ENCODE peak calls at places on chromosomes 4 and X, in seven cellular contexts. M is foreskin fibroblast, U is prostate gland, O is tibial nerve, G is upper lobe of right lung, X is fibroblast of lung, Z is tibial artery. P is an unnamed sample.

GRCh38 chr4:128974203-128974602 is 119.1 kb downstream of the SCLT1 start:
- DNase-seq in M (no peak), U (no peak), O (no peak), G (no peak), X (peak), Z (no peak), P (no peak)

GRCh38 chr4:105894570-105895323 is 524 bp upstream of the NPNT start:
- DNase-seq in M (peak), U (peak), O (no peak), G (peak), X (peak), Z (no peak), P (no peak)

GRCh38 chr4:114782842-114783595 is 184.4 kb downstream of the UGT8 start:
- DNase-seq in M (no peak), U (no peak), O (no peak), G (no peak), X (peak), Z (no peak), P (no peak)

GRCh38 chr4:88018471-88018870 is 11.0 kb downstream of the PKD2 start:
- DNase-seq in M (peak), U (no peak), O (no peak), G (no peak), X (peak), Z (peak), P (no peak)

GRCh38 chr4:7103599-7104365 is 35.9 kb upstream of the GRPEL1 start:
- DNase-seq in M (no peak), U (no peak), O (peak), G (peak), X (no peak), Z (peak), P (no peak)

GRCh38 chr4:177313263-177313662 is 3.6 kb downstream of the NEIL3 start:
- DNase-seq in M (peak), U (no peak), O (no peak), G (no peak), X (no peak), Z (no peak), P (peak)

GRCh38 chr4:85970535-85970934 is 389.3 kb downstream of the MAPK10 start:
- DNase-seq in M (no peak), U (no peak), O (no peak), G (no peak), X (no peak), Z (no peak), P (no peak)

GRCh38 chrX:10833299-10834169 is 213.1 kb upstream of the MID1 start:
- DNase-seq in M (peak), U (peak), O (no peak), G (peak), X (peak), Z (peak), P (no peak)

GRCh38 chr4:119652978-119653377 is 24.4 kb upstream of the PDE5A start:
- DNase-seq in M (peak), U (no peak), O (no peak), G (no peak), X (peak), Z (no peak), P (no peak)

GRCh38 chr4:6938237-6938636 is 28.6 kb downstream of the TBC1D14 start:
- DNase-seq in M (peak), U (no peak), O (no peak), G (peak), X (no peak), Z (peak), P (no peak)

GRCh38 chrX:154374361-154375155 is at the start of gene FLNA:
- DNase-seq in M (peak), U (no peak), O (no peak), G (no peak), X (peak), Z (peak), P (no peak)

GRCh38 chr4:107037188-107037587 is 1.1 kb upstream of the DKK2 start:
- DNase-seq in M (peak), U (peak), O (peak), G (peak), X (peak), Z (peak), P (no peak)
- TF ChIP-seq CTCF in M (peak), U (no peak), O (peak), G (peak), X (peak), Z (peak), P (peak)

GRCh38 chr4:151961456-151961855 is 200.6 kb upstream of the GATB start:
- DNase-seq in M (no peak), U (no peak), O (no peak), G (no peak), X (no peak), Z (no peak), P (no peak)
- H3K4me3 ChIP-seq in M (no peak), U (no peak), O (no peak), G (no peak), X (no peak), Z (no peak), P (no peak)

DNA sequence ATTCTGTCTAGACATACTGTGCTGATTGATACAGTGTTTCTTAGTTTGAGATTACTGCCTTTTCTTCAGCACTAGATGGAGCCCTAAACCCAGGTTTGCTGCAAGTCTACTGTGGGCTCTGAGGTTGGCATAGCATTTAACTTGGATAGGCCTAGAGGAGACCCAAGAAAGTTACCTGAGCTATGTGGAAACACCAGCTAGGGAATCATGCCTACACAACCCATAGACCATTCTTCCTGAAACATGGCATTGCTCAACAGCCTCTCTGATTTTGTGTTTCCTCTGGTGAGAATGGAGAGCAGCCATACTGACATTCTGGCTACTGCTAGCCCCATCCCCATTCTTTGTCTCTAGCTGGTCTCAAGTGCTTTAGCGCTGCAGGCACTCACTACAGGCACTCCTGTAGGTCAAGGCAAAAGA is 287.7 kb upstream of the PCDH18 start:
- DNase-seq in M (peak), U (peak), O (no peak), G (no peak), X (peak), Z (no peak), P (peak)
- TF ChIP-seq CTCF in M (peak), U (peak), O (no peak), G (peak), X (peak), Z (no peak), P (peak)

DNA sequence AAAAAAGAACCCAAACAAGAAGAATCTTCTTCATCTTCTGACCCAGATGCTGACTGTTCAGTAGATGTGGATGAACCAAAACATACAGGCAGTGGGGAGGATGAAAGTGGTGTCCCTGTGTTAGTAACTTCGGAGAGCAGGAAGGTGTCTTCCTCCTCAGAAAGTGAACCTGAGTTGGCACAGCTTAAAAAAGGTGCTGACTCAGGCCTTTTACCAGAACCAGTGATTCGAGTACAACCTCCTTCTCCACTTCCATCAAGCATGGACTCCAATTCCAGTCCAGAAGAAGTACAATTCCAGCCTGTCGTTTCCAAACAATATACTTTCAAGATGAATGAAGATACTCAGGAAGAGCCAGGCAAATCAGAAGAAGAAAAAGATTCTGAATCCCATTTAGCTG is 307.0 kb downstream of the ANK2 start:
- DNase-seq in M (no peak), U (no peak), O (no peak), G (no peak), X (no peak), Z (no peak), P (no peak)
- H3K4me3 ChIP-seq in M (no peak), U (no peak), O (no peak), G (no peak), X (no peak), Z (no peak), P (no peak)